ENCODE peak calls at places on chromosomes 1 and 21, in four cellular contexts. I is PC-3, F is ovary, X is IMR-90. L is an unnamed sample. For H3K36me3, the result is how much of the 10 kb centered on the place peaks cover.

GRCh38 chr1:60160141-60160540 is 86.6 kb upstream of the C1orf87 start:
- DNase-seq in I (no peak), F (no peak), X (no peak), L (no peak)

GRCh38 chr1:8712413-8713229 is 104.8 kb downstream of the RERE start:
- DNase-seq in I (peak), F (no peak), X (peak), L (no peak)

GRCh38 chr1:183002267-183002666 is 21.0 kb upstream of the LAMC1 start:
- DNase-seq in I (no peak), F (no peak), X (no peak), L (no peak)

GRCh38 chr1:202319381-202320080 is 22.2 kb downstream of the UBE2T start:
- DNase-seq in I (no peak), F (no peak), X (peak), L (no peak)

GRCh38 chr21:23886828-23887708 is 1720.2 kb downstream of the MRPL39 start:
- DNase-seq in I (no peak), F (no peak), X (no peak), L (no peak)

GRCh38 chr1:115329965-115330364 is 8.1 kb downstream of the NGF start:
- DNase-seq in I (peak), F (peak), X (peak), L (no peak)

GRCh38 chr1:36083635-36084501 is at the start of gene TEKT2:
- DNase-seq in I (no peak), F (peak), X (no peak), L (peak)

GRCh38 chr21:14675774-14676530 is 129.8 kb upstream of the SAMSN1 start:
- DNase-seq in I (no peak), F (no peak), X (no peak), L (no peak)

GRCh38 chr1:201226859-201227488 is 36.4 kb downstream of the IGFN1 start:
- DNase-seq in I (no peak), F (no peak), X (no peak), L (peak)

GRCh38 chr21:41762236-41762635 is 4.6 kb downstream of the RIPK4 start:
- DNase-seq in I (peak), F (no peak), X (no peak), L (peak)

GRCh38 chr1:32448773-32449456 is 16.0 kb upstream of the ZBTB8B start:
- DNase-seq in I (peak), F (no peak), X (no peak), L (no peak)

GRCh38 chr1:26694185-26694572 is 1.6 kb upstream of the ARID1A start:
- DNase-seq in I (no peak), F (no peak), X (no peak), L (no peak)
- H3K4me3 ChIP-seq in I (no peak), F (no peak), X (no peak), L (no peak)

DNA sequence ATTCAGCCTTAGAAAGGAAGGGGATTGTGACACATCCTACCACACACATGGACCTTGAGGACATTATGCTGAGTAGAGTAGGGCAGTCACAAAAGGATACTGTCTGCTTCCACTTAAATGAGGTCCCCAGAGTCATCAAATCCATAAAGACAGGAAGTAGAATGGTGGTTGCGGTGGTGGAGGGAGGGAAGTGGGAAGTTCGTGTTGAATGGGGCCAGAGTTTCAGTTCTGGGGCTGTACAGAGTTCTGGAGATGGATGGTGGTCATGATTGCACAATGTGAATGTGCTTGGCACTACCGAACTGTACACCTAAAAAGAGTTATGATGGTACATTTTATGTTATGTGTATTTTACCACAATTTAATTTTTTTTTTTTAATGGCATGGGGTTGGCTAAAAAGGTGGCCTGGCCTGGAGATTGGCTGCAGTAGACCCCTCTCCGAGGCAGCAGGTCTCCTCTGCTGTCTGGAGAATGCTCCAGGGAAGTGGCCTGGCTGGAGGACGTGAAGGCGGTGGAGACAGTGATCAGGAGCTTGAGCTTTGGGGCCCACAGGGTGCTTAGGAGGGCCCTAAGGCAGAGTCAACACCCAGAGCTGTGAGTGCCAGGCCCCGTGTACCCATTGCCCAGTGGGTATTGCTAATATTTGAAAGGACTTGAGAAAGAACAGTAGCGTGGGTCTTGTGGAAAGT is 30.4 kb downstream of the IFNGR2 start:
- DNase-seq in I (no peak), F (no peak), X (no peak), L (no peak)
- H3K36me3 ChIP-seq in I (under half), F (under half), X (half or more), L (under half)

GRCh38 chr1:243490748-243491686 is 235.2 kb downstream of the SDCCAG8 start:
- DNase-seq in I (no peak), F (no peak), X (peak), L (peak)
- H3K4me3 ChIP-seq in I (no peak), F (no peak), X (no peak), L (no peak)

DNA sequence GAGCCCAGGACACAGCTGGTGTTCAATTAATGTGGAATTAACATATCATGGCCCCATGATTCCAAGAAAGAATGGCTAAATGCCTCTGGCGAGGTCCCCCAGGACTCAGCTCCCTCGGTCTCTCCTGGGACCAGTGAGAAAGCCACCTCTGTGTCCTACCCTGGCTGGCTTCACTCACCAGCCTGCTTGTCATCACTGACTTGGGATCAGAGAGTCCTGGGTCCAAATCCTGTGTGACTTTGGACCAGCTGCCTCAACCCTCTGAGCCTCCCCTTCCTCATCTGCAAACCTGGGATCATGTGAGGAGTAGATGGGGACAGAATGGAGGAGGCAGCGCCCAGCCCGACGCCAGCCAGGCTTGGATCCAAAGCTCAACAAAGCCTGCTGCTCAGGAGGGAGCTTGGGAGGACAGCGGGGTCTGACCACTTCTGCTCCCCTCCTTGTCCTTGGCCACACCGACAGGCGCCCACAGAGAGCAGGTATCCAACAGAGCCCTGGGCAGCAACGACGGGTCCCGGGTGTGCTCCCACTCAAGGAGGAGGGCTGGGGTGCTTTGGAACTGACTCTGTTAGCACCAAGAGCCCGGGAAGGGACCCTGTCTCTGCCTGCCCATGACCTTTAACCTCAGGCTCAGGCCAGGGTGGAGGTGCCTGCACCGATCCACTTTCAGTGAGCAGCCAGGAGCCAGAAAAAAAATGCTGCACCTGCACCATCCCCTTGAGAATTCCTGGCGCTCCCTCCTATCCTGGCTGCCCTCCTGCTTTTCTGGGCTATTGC is 3.2 kb downstream of the SH2D5 start:
- DNase-seq in I (no peak), F (peak), X (no peak), L (peak)
- H3K36me3 ChIP-seq in I (under half), F (under half), X (under half), L (under half)

L was measured in H7.